ENCODE peak calls at places on chromosomes 11 and 22, in four cellular contexts. R is mucosa of descending colon, L is pancreas, O is epithelial cell of esophagus. H is an unnamed sample.

GRCh38 chr11:92979176-92979575 is 9.7 kb downstream of the MTNR1B start:
- DNase-seq in R (no peak), L (no peak), O (peak), H (no peak)

GRCh38 chr11:17803751-17804334 is 69.3 kb downstream of the KCNC1 start:
- DNase-seq in R (no peak), L (no peak), O (no peak), H (no peak)

GRCh38 chr11:34339149-34340064 is 18.4 kb downstream of the ABTB2 start:
- DNase-seq in R (no peak), L (no peak), O (no peak), H (no peak)

GRCh38 chr11:36885154-36885553 is 287.1 kb upstream of the RAG2 start:
- DNase-seq in R (no peak), L (no peak), O (no peak), H (no peak)

GRCh38 chr11:113952588-113952987 is 22.3 kb upstream of the HTR3A start:
- DNase-seq in R (no peak), L (no peak), O (no peak), H (no peak)

GRCh38 chr11:42524534-42525227 is 787.1 kb upstream of the API5 start:
- DNase-seq in R (no peak), L (peak), O (peak), H (no peak)

GRCh38 chr11:3942160-3942955 is 86.9 kb downstream of the STIM1 start:
- DNase-seq in R (no peak), L (no peak), O (no peak), H (no peak)

GRCh38 chr22:20811171-20811570 is 37.3 kb downstream of the SERPIND1 start:
- DNase-seq in R (no peak), L (no peak), O (no peak), H (no peak)

GRCh38 chr11:41201156-41201555 is 258.3 kb downstream of the LRRC4C start:
- DNase-seq in R (no peak), L (no peak), O (peak), H (no peak)

GRCh38 chr22:42283288-42284229 is 13.1 kb upstream of the TCF20 start:
- DNase-seq in R (peak), L (no peak), O (no peak), H (no peak)
- H3K4me3 ChIP-seq in R (no peak), L (no peak), O (peak), H (no peak)

GRCh38 chr22:45502215-45503070 is at the start of gene FBLN1:
- DNase-seq in R (peak), L (no peak), O (no peak), H (no peak)
- H3K4me3 ChIP-seq in R (no peak), L (peak), O (peak), H (peak)

GRCh38 chr22:39416319-39416718 is 16.7 kb downstream of the TAB1 start:
- DNase-seq in R (no peak), L (no peak), O (no peak), H (no peak)
- H3K4me3 ChIP-seq in R (no peak), L (no peak), O (no peak), H (no peak)

GRCh38 chr11:76880956-76881355 is 20.2 kb downstream of the ACER3 start:
- DNase-seq in R (no peak), L (no peak), O (no peak), H (no peak)

GRCh38 chr11:76872959-76873827 is 12.5 kb downstream of the ACER3 start:
- DNase-seq in R (no peak), L (no peak), O (no peak), H (no peak)

GRCh38 chr11:76880314-76880713 is 19.6 kb downstream of the ACER3 start:
- DNase-seq in R (no peak), L (no peak), O (no peak), H (no peak)

DNA sequence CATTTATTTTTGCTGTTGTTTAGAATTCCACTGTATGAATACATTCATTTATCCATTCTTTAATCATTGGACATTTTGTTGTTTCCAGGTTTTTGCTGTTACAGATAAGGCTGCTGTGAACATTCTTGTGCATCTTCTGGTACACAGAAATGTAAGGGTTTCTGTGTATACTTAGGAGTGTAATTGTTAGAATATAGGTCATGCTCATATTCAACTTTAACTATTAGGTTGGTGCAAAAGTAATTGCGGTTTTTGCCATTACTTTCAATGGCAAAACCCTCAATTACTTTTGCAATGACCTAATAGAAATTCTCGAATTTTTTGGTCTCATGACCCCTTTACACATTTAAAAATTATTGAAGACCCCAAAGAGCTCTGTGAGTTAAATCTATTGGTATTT is 17.3 kb downstream of the ACER3 start:
- DNase-seq in R (no peak), L (no peak), O (no peak), H (no peak)
- H3K4me3 ChIP-seq in R (no peak), L (no peak), O (no peak), H (no peak)

DNA sequence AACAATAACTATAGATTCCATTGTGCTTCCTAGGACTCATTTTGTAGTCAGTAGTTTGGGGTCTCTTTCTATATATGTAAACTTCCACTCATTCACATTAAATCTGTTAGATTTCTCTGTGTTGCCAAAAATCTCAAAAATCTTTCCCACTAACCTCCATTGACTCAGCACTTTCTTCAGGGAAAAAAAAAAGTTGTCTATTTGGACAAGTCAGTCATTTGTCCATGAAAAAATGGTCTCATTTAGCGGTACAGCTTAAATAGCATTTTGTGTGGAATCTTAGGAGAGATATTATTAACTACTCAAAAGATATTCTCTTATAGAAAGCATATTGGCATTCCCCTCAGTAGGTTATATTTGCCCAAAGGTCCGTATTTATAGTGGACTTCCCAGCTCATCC is 81.9 kb downstream of the PPP2R1B start:
- DNase-seq in R (no peak), L (no peak), O (no peak), H (no peak)
- H3K4me3 ChIP-seq in R (no peak), L (no peak), O (no peak), H (no peak)

GRCh38 chr22:28742562-28742962 is 723 bp downstream of the HSCB start:
- DNase-seq in R (no peak), L (no peak), O (no peak), H (peak)
- H3K4me3 ChIP-seq in R (peak), L (peak), O (peak), H (peak)